ENCODE peak calls at places on chromosome 21, in four cellular contexts. H is T-helper 1 cell; G is Calu3; J is activated effector memory CD4-positive, alpha-beta T cell treated with anti-CD3 and anti-CD28 coated beads, Interleukin-2, amount 50 U/mL, for 16 hours. V is an unnamed sample.
A peak's percentile ranks its signal among the peaks of the same experiment; 100 is the strongest.

GRCh38 chr21:45304161-45304830 is 16.6 kb upstream of the POFUT2 start:
- DNase-seq in H (no peak), G (no peak), J (no peak), V (no peak)

GRCh38 chr21:25360593-25360992 is 246.7 kb downstream of the MRPL39 start:
- DNase-seq in H (peak; percentile 3), G (no peak), J (no peak), V (no peak)

GRCh38 chr21:35052786-35053185 is 3.7 kb upstream of the RUNX1 start:
- DNase-seq in H (no peak), G (no peak), J (no peak), V (no peak)

GRCh38 chr21:38120984-38121855 is 135.6 kb upstream of the KCNJ15 start:
- DNase-seq in H (no peak), G (no peak), J (no peak), V (no peak)

GRCh38 chr21:29475329-29475728 is 176.6 kb downstream of the BACH1 start:
- DNase-seq in H (no peak), G (no peak), J (no peak), V (no peak)

GRCh38 chr21:29376556-29376955 is 77.8 kb downstream of the BACH1 start:
- DNase-seq in H (peak; percentile 62), G (peak; percentile 32), J (peak; percentile 79), V (peak; percentile 14)

GRCh38 chr21:40685121-40685630 is 161.8 kb downstream of the DSCAM start:
- DNase-seq in H (no peak), G (no peak), J (no peak), V (no peak)

GRCh38 chr21:44442266-44443125 is 12.8 kb upstream of the LRRC3 start:
- DNase-seq in H (no peak), G (no peak), J (no peak), V (no peak)

GRCh38 chr21:37863842-37864241 is 52.4 kb downstream of the KCNJ6 start:
- DNase-seq in H (no peak), G (no peak), J (no peak), V (peak; percentile 43)

GRCh38 chr21:26918318-26919065 is 48.4 kb downstream of the ADAMTS5 start:
- DNase-seq in H (no peak), G (no peak), J (no peak), V (no peak)

GRCh38 chr21:31108969-31109368 is 70.7 kb upstream of the KRTAP19-8 start:
- DNase-seq in H (peak; percentile 40), G (no peak), J (no peak), V (no peak)

GRCh38 chr21:43917515-43918384 is 52.7 kb downstream of the AGPAT3 start:
- DNase-seq in H (peak; percentile 35), G (peak; percentile 4), J (no peak), V (no peak)

GRCh38 chr21:45508607-45509565 is 33.4 kb downstream of the SLC19A1 start:
- DNase-seq in H (no peak), G (no peak), J (no peak), V (no peak)

GRCh38 chr21:45592208-45592619 is 50.0 kb upstream of the SLC19A1 start:
- DNase-seq in H (peak; percentile 94), G (no peak), J (peak; percentile 89), V (no peak)

GRCh38 chr21:33402011-33402979 is 918 bp upstream of the IFNGR2 start:
- DNase-seq in H (no peak), G (no peak), J (no peak), V (peak; percentile 78)

GRCh38 chr21:37582613-37583012 is 216.0 kb downstream of the DYRK1A start:
- DNase-seq in H (no peak), G (peak; percentile 39), J (no peak), V (peak; percentile 54)

GRCh38 chr21:25639922-25640670 is 1.0 kb downstream of the JAM2 start:
- DNase-seq in H (no peak), G (no peak), J (no peak), V (peak; percentile 22)

GRCh38 chr21:43754948-43755781 is 20.9 kb downstream of the CSTB start:
- DNase-seq in H (no peak), G (no peak), J (no peak), V (no peak)

GRCh38 chr21:25464275-25464674 is 143.0 kb downstream of the MRPL39 start:
- DNase-seq in H (peak; percentile 72), G (no peak), J (no peak), V (no peak)

GRCh38 chr21:37871121-37871862 is 45.0 kb downstream of the KCNJ6 start:
- DNase-seq in H (no peak), G (no peak), J (no peak), V (no peak)

GRCh38 chr21:36288651-36289243 is 31.2 kb upstream of the MORC3 start:
- DNase-seq in H (peak; percentile 40), G (no peak), J (no peak), V (no peak)

GRCh38 chr21:42150458-42151085 is 68.4 kb upstream of the ABCG1 start:
- DNase-seq in H (no peak), G (no peak), J (no peak), V (no peak)

GRCh38 chr21:46110499-46111192 is 12.7 kb downstream of the COL6A2 start:
- DNase-seq in H (no peak), G (no peak), J (peak; percentile 59), V (peak; percentile 6)

GRCh38 chr21:45152265-45152746 is 77.9 kb downstream of the ADARB1 start:
- DNase-seq in H (peak; percentile 46), G (no peak), J (peak; percentile 81), V (peak; percentile 40)

GRCh38 chr21:43588957-43589356 is 70.3 kb downstream of the HSF2BP start:
- DNase-seq in H (no peak), G (no peak), J (no peak), V (peak; percentile 46)

GRCh38 chr21:43191971-43192370 is 23.2 kb downstream of the CRYAA start:
- DNase-seq in H (no peak), G (no peak), J (no peak), V (no peak)

GRCh38 chr21:35046880-35047229 is 2.2 kb downstream of the RUNX1 start:
- DNase-seq in H (no peak), G (peak; percentile 32), J (no peak), V (no peak)

GRCh38 chr21:45209046-45209445 is 78.6 kb downstream of the POFUT2 start:
- DNase-seq in H (no peak), G (no peak), J (no peak), V (no peak)

GRCh38 chr21:42047821-42048613 is 23.1 kb upstream of the UMODL1 start:
- DNase-seq in H (no peak), G (no peak), J (no peak), V (no peak)

GRCh38 chr21:39705849-39706248 is 39.1 kb upstream of the IGSF5 start:
- DNase-seq in H (no peak), G (no peak), J (no peak), V (no peak)

GRCh38 chr21:41611966-41612606 is 104.1 kb upstream of the TMPRSS2 start:
- DNase-seq in H (no peak), G (peak; percentile 61), J (no peak), V (peak; percentile 77)